ENCODE peak calls at places on chromosomes 12 and 14, in six cellular contexts. T, Y, S, P, F and U are unnamed samples.

GRCh38 chr14:53531151-53531550 is 378.0 kb upstream of the DDHD1 start:
- DNase-seq in T (no peak), Y (no peak), S (no peak), P (no peak), F (no peak), U (no peak)

GRCh38 chr14:101739446-101740141 is 21.9 kb upstream of the PPP2R5C start:
- DNase-seq in T (no peak), Y (no peak), S (no peak), P (no peak), F (no peak), U (no peak)

GRCh38 chr14:98957211-98958047 is 314.6 kb downstream of the BCL11B start:
- DNase-seq in T (peak; percentile 76), Y (no peak), S (peak; percentile 95), P (no peak), F (no peak), U (no peak)

GRCh38 chr14:87133073-87133815 is 859.7 kb downstream of the GALC start:
- DNase-seq in T (no peak), Y (no peak), S (peak; percentile 79), P (no peak), F (no peak), U (no peak)

GRCh38 chr12:13339538-13339937 is 143.0 kb downstream of the EMP1 start:
- DNase-seq in T (no peak), Y (no peak), S (no peak), P (no peak), F (no peak), U (no peak)

GRCh38 chr14:64303471-64303917 is 9.3 kb upstream of the ESR2 start:
- DNase-seq in T (no peak), Y (no peak), S (peak; percentile 75), P (no peak), F (no peak), U (no peak)

GRCh38 chr14:52906141-52906601 is 44.7 kb downstream of the FERMT2 start:
- DNase-seq in T (no peak), Y (no peak), S (peak; percentile 94), P (no peak), F (no peak), U (no peak)

GRCh38 chr12:21710944-21711343 is 53.3 kb upstream of the LDHB start:
- DNase-seq in T (no peak), Y (no peak), S (no peak), P (no peak), F (no peak), U (no peak)

GRCh38 chr14:96095581-96096476 is 56.7 kb downstream of the C14orf132 start:
- DNase-seq in T (no peak), Y (no peak), S (peak; percentile 98), P (peak; percentile 57), F (peak; percentile 86), U (no peak)

GRCh38 chr12:91577586-91578539 is 395.2 kb upstream of the DCN start:
- DNase-seq in T (no peak), Y (no peak), S (peak; percentile 65), P (no peak), F (no peak), U (no peak)

GRCh38 chr12:116474899-116475298 is 84.3 kb upstream of the MAP1LC3B2 start:
- DNase-seq in T (no peak), Y (no peak), S (no peak), P (no peak), F (no peak), U (no peak)

GRCh38 chr12:84822541-84822940 is 90.1 kb downstream of the SLC6A15 start:
- DNase-seq in T (no peak), Y (no peak), S (peak; percentile 66), P (no peak), F (no peak), U (no peak)

GRCh38 chr12:131085125-131085815 is 131.6 kb downstream of the ADGRD1 start:
- DNase-seq in T (peak; percentile 37), Y (no peak), S (no peak), P (peak; percentile 1), F (no peak), U (peak; percentile 26)

GRCh38 chr14:30656190-30656632 is 34.1 kb downstream of the SCFD1 start:
- DNase-seq in T (no peak), Y (no peak), S (peak; percentile 41), P (peak; percentile 26), F (no peak), U (no peak)

GRCh38 chr12:65637150-65637549 is 187.1 kb upstream of the HMGA2 start:
- DNase-seq in T (no peak), Y (no peak), S (no peak), P (no peak), F (no peak), U (no peak)

GRCh38 chr12:130254476-130255276 is 83.0 kb upstream of the PIWIL1 start:
- DNase-seq in T (no peak), Y (no peak), S (no peak), P (no peak), F (no peak), U (peak; percentile 39)

GRCh38 chr12:23221066-23221465 is 596.1 kb downstream of the ETNK1 start:
- DNase-seq in T (no peak), Y (no peak), S (peak; percentile 6), P (peak; percentile 41), F (no peak), U (no peak)

GRCh38 chr14:64703393-64704144 is 655 bp upstream of the PLEKHG3 start:
- DNase-seq in T (no peak), Y (no peak), S (no peak), P (peak; percentile 48), F (no peak), U (no peak)

GRCh38 chr14:75392686-75393641 is 34.9 kb upstream of the JDP2 start:
- DNase-seq in T (no peak), Y (no peak), S (no peak), P (no peak), F (no peak), U (no peak)

DNA sequence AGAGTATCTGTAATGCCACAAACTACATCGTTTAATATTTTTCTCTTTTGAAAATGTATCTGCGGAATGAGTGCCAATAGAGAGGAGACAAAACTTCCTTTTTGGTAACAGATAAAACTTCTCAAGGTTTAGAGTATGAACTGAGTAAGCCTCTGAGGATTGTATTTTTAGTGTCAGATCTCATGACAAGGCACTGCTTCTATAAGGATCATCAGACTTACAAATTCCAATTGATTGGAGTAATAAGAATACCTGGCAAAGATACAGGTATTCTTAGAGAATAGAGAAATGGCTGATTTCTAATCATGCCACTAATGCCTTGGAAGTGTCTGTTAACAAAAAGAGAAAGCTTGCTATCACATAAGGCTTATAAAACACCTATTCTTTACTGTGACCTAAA is 45.3 kb downstream of the SLC35F4 start:
- DNase-seq in T (no peak), Y (no peak), S (no peak), P (no peak), F (no peak), U (no peak)
- H3K27ac ChIP-seq in T (no peak overlapping the region), Y (no peak overlapping the region), S (no peak overlapping the region), P (no peak overlapping the region), F (no peak overlapping the region), U (no peak overlapping the region)

GRCh38 chr14:59321184-59321952 is 132.9 kb downstream of the DAAM1 start:
- DNase-seq in T (no peak), Y (no peak), S (peak; percentile 64), P (no peak), F (no peak), U (no peak)

GRCh38 chr14:59330455-59330854 is 134.7 kb downstream of the GPR135 start:
- DNase-seq in T (no peak), Y (no peak), S (peak; percentile 83), P (no peak), F (no peak), U (no peak)

GRCh38 chr14:59320771-59321170 is 132.3 kb downstream of the DAAM1 start:
- DNase-seq in T (no peak), Y (no peak), S (peak; percentile 37), P (no peak), F (no peak), U (no peak)

GRCh38 chr14:59328410-59328809 is 136.8 kb downstream of the GPR135 start:
- DNase-seq in T (no peak), Y (no peak), S (no peak), P (no peak), F (no peak), U (no peak)

DNA sequence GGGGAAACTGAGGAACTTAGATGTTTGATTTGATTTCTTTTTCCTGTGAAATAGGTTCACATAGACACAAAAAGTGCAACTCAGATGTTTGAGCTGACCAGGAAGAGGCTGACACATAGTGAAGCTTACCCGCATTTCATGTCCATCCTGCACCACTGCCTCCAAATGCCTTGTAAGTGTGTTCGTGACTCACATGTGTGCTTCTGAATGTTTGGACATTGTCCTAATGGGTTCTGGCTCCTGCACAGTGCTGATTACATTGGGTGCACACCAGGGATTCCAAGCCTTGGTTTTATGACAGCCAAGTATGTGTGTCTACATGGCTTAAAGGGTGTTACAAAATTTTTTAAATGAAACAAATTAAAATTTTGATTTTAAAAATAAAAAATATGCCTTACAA is 137.4 kb downstream of the DAAM1 start:
- DNase-seq in T (no peak), Y (no peak), S (peak; percentile 61), P (no peak), F (no peak), U (no peak)
- H3K27ac ChIP-seq in T (no peak overlapping the region), Y (no peak overlapping the region), S (no peak overlapping the region), P (no peak overlapping the region), F (no peak overlapping the region), U (no peak overlapping the region)

GRCh38 chr12:15050664-15051063 is 77.8 kb downstream of the PDE6H start:
- DNase-seq in T (no peak), Y (no peak), S (no peak), P (no peak), F (no peak), U (no peak)
- H3K27ac ChIP-seq in T (no peak overlapping the region), Y (no peak overlapping the region), S (no peak overlapping the region), P (peak overlapping the region; percentile 79), F (no peak overlapping the region), U (no peak overlapping the region)

GRCh38 chr12:4814485-4814884 is 94.3 kb downstream of the GALNT8 start:
- DNase-seq in T (no peak), Y (no peak), S (no peak), P (no peak), F (no peak), U (no peak)

GRCh38 chr12:4809449-4810218 is 89.4 kb downstream of the GALNT8 start:
- DNase-seq in T (no peak), Y (no peak), S (no peak), P (no peak), F (no peak), U (no peak)

GRCh38 chr12:4810219-4810671 is 90.0 kb downstream of the GALNT8 start:
- DNase-seq in T (no peak), Y (no peak), S (no peak), P (no peak), F (no peak), U (no peak)

GRCh38 chr12:4813741-4814140 is 93.5 kb downstream of the GALNT8 start:
- DNase-seq in T (no peak), Y (no peak), S (no peak), P (no peak), F (no peak), U (no peak)

GRCh38 chr12:4812621-4813327 is 92.6 kb downstream of the GALNT8 start:
- DNase-seq in T (no peak), Y (no peak), S (no peak), P (no peak), F (no peak), U (no peak)
- H3K27ac ChIP-seq in T (no peak overlapping the region), Y (no peak overlapping the region), S (no peak overlapping the region), P (no peak overlapping the region), F (no peak overlapping the region), U (no peak overlapping the region)

GRCh38 chr12:104365921-104366410 is 62.4 kb downstream of the EID3 start:
- DNase-seq in T (no peak), Y (no peak), S (no peak), P (no peak), F (no peak), U (no peak)
- H3K27ac ChIP-seq in T (no peak overlapping the region), Y (no peak overlapping the region), S (no peak overlapping the region), P (no peak overlapping the region), F (no peak overlapping the region), U (no peak overlapping the region)

GRCh38 chr14:103259184-103259583 is 74.9 kb upstream of the EIF5 start:
- DNase-seq in T (no peak), Y (no peak), S (no peak), P (no peak), F (no peak), U (no peak)
- H3K27ac ChIP-seq in T (no peak overlapping the region), Y (no peak overlapping the region), S (no peak overlapping the region), P (no peak overlapping the region), F (no peak overlapping the region), U (no peak overlapping the region)